ENCODE peak calls at places on chromosomes 5 and 9, in ten cellular contexts. T, V, M, N, B, S, Q, W, D and H are unnamed samples.

GRCh38 chr5:75405296-75405695 is 68.3 kb downstream of the HMGCR start:
- DNase-seq in V (no peak), M (no peak), S (no peak), D (no peak), W (no peak), N (no peak), T (no peak), B (no peak), Q (no peak), H (no peak)

GRCh38 chr9:110950041-110950645 is 88.1 kb downstream of the LPAR1 start:
- DNase-seq in N (no peak), S (no peak), M (no peak), W (no peak), T (no peak), B (no peak), D (no peak), V (no peak), Q (no peak), H (no peak)

GRCh38 chr5:15544039-15544438 is 44.1 kb downstream of the FBXL7 start:
- DNase-seq in T (no peak), M (no peak), W (no peak), Q (no peak), N (no peak), D (no peak), S (no peak), B (no peak), V (no peak), H (no peak)

GRCh38 chr9:92618633-92619225 is 51.2 kb downstream of the IPPK start:
- DNase-seq in D (no peak), N (no peak), W (no peak), M (no peak), Q (no peak), B (no peak), T (peak; percentile 75), V (no peak), S (peak; percentile 77), H (no peak)

GRCh38 chr9:5622019-5622418 is 6.9 kb upstream of the RIC1 start:
- DNase-seq in D (no peak), T (no peak), B (no peak), V (peak; percentile 82), S (no peak), N (no peak), W (no peak), M (no peak), Q (no peak), H (peak; percentile 51)

GRCh38 chr9:106964822-106965525 is 102.0 kb downstream of the ZNF462 start:
- DNase-seq in Q (no peak), M (no peak), D (no peak), W (no peak), V (no peak), B (no peak), N (no peak), S (no peak), T (no peak), H (no peak)

GRCh38 chr5:139707445-139708003 is 59.4 kb downstream of the CXXC5 start:
- DNase-seq in M (no peak), N (no peak), T (no peak), S (no peak), V (no peak), D (no peak), Q (no peak), B (peak; percentile 38), W (no peak), H (no peak)

GRCh38 chr5:55410840-55411239 is 103.1 kb downstream of the MTREX start:
- DNase-seq in N (no peak), D (no peak), W (no peak), Q (no peak), V (no peak), M (no peak), B (no peak), S (no peak), T (no peak), H (no peak)

GRCh38 chr5:169091396-169091980 is 209.5 kb downstream of the SLIT3 start:
- DNase-seq in B (no peak), Q (no peak), V (no peak), W (no peak), M (no peak), N (no peak), D (no peak), T (no peak), S (no peak), H (no peak)

GRCh38 chr9:91378695-91379127 is 17.0 kb upstream of the AUH start:
- DNase-seq in Q (no peak), D (no peak), M (no peak), W (no peak), B (no peak), V (peak; percentile 83), T (no peak), S (no peak), N (no peak), H (no peak)

GRCh38 chr5:168291961-168292782 is 727 bp downstream of the WWC1 start:
- DNase-seq in S (no peak), Q (no peak), W (peak; percentile 73), N (no peak), D (peak; percentile 78), M (peak; percentile 67), B (peak; percentile 60), T (no peak), V (peak; percentile 13), H (no peak)

GRCh38 chr9:15513335-15513734 is 2.6 kb upstream of the PSIP1 start:
- DNase-seq in W (no peak), M (peak; percentile 21), N (no peak), T (no peak), D (no peak), B (peak; percentile 29), S (peak; percentile 23), V (peak; percentile 45), Q (no peak), H (no peak)
- TF ChIP-seq CTCF in W (no peak), M (peak; percentile 24), N (no peak), T (no peak), D (no peak), B (peak; percentile 7), S (no peak), V (peak; percentile 22), Q (no peak), H (peak; percentile 28)

GRCh38 chr9:133201424-133202144 is 7.5 kb downstream of the OBP2B start:
- DNase-seq in M (no peak), Q (no peak), S (no peak), N (no peak), D (peak; percentile 61), T (no peak), W (peak; percentile 52), V (no peak), B (no peak), H (no peak)

GRCh38 chr9:133202145-133202513 is 6.9 kb downstream of the OBP2B start:
- DNase-seq in W (peak; percentile 61), M (no peak), D (peak; percentile 41), Q (no peak), B (no peak), S (no peak), N (no peak), T (no peak), V (no peak), H (no peak)

GRCh38 chr9:133202688-133203453 is 6.2 kb downstream of the OBP2B start:
- DNase-seq in Q (no peak), T (no peak), W (no peak), V (no peak), S (no peak), D (peak; percentile 28), M (no peak), B (no peak), N (no peak), H (no peak)

GRCh38 chr9:133200631-133201030 is 8.4 kb downstream of the OBP2B start:
- DNase-seq in D (peak; percentile 55), M (no peak), S (no peak), V (no peak), T (no peak), W (peak; percentile 47), Q (no peak), N (no peak), B (no peak), H (no peak)

GRCh38 chr9:133199648-133200321 is 9.3 kb downstream of the OBP2B start:
- DNase-seq in D (peak; percentile 81), B (no peak), Q (no peak), M (no peak), T (peak; percentile 45), N (peak; percentile 59), W (peak; percentile 72), S (no peak), V (no peak), H (no peak)
- H3K4me3 ChIP-seq in D (peak overlapping the region; percentile 24), B (no peak overlapping the region), Q (peak overlapping the region; percentile 31), M (no peak overlapping the region), T (peak overlapping the region; percentile 23), N (peak overlapping the region; percentile 54), W (peak overlapping the region; percentile 47), S (peak overlapping the region; percentile 23), V (no peak overlapping the region), H (no peak overlapping the region)

GRCh38 chr9:4119778-4120554 is 179.9 kb downstream of the GLIS3 start:
- DNase-seq in D (no peak), W (no peak), N (no peak), V (no peak), B (no peak), S (no peak), T (no peak), M (no peak), Q (no peak), H (no peak)

GRCh38 chr9:4116091-4116581 is 183.7 kb downstream of the GLIS3 start:
- DNase-seq in B (no peak), W (no peak), Q (no peak), D (no peak), T (no peak), V (no peak), M (no peak), S (no peak), N (no peak), H (no peak)

GRCh38 chr9:4118666-4119065 is 181.2 kb downstream of the GLIS3 start:
- DNase-seq in V (peak; percentile 70), S (peak; percentile 69), N (no peak), B (no peak), Q (no peak), T (no peak), W (no peak), D (no peak), M (no peak), H (no peak)

GRCh38 chr9:4116708-4117460 is 183.0 kb downstream of the GLIS3 start:
- DNase-seq in Q (no peak), B (no peak), D (no peak), M (no peak), W (no peak), T (no peak), V (peak; percentile 71), N (no peak), S (no peak), H (no peak)

GRCh38 chr9:4117835-4118610 is 181.8 kb downstream of the GLIS3 start:
- DNase-seq in M (peak; percentile 54), V (no peak), S (peak; percentile 28), D (peak; percentile 82), N (peak; percentile 41), B (peak; percentile 8), Q (no peak), T (no peak), W (peak; percentile 55), H (no peak)
- TF ChIP-seq CTCF in M (peak; percentile 85), V (peak; percentile 41), S (no peak), D (peak; percentile 65), N (peak; percentile 36), B (no peak), Q (peak; percentile 45), T (no peak), W (peak; percentile 34), H (peak; percentile 37)

DNA sequence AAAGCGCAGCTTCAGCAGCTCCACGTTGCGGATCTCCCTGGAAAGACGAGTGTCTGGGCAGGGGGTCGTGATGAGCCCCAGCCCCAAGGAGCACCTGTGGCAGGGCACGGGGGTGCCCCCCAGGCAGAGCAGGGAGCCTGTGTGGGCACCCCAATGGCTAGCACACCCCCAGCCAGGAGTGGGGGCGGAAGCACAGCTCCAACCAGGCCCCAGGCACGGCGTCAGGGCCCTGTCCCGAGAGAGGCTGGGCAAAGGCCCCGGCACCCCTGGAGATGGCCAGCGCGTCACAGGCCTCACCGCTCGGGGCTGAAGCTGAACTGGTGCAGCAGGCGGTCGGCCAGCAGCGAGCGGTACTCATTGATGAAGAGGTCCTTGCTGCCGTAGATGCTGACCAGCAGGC is 7.9 kb downstream of the ANAPC2 start:
- DNase-seq in T (no peak), W (no peak), N (no peak), V (no peak), S (no peak), D (no peak), Q (no peak), M (no peak), B (no peak), H (no peak)
- H3K4me3 ChIP-seq in T (no peak overlapping the region), W (no peak overlapping the region), N (no peak overlapping the region), V (no peak overlapping the region), S (no peak overlapping the region), D (no peak overlapping the region), Q (no peak overlapping the region), M (no peak overlapping the region), B (no peak overlapping the region), H (no peak overlapping the region)